ENCODE peak calls at places on chromosomes 3 and 15, in six cellular contexts. P, H, L, G, F and A are unnamed samples.

GRCh38 chr15:74869726-74870407 is 3.3 kb downstream of the SCAMP2 start:
- DNase-seq in G (peak; percentile 73), F (no peak), H (peak; percentile 56), P (peak; percentile 53), L (no peak), A (peak; percentile 80)

GRCh38 chr3:149042766-149043386 is 43.5 kb downstream of the HLTF start:
- DNase-seq in P (no peak), H (no peak), L (no peak), G (peak; percentile 48), F (no peak), A (peak; percentile 41)

GRCh38 chr3:47347217-47347801 is 33.5 kb upstream of the PTPN23 start:
- DNase-seq in G (peak; percentile 82), L (no peak), F (no peak), H (peak; percentile 57), P (no peak), A (peak; percentile 82)

GRCh38 chr3:102122527-102122926 is 273.2 kb downstream of the NFKBIZ start:
- DNase-seq in H (no peak), L (no peak), P (no peak), F (no peak), G (no peak), A (no peak)

GRCh38 chr3:20375302-20375701 is 189.3 kb upstream of the SGO1 start:
- DNase-seq in G (no peak), L (no peak), H (no peak), F (no peak), P (no peak), A (no peak)

GRCh38 chr15:77547801-77548607 is 84.7 kb downstream of the LINGO1 start:
- DNase-seq in H (peak; percentile 27), F (no peak), G (no peak), P (peak; percentile 44), L (no peak), A (no peak)

GRCh38 chr3:39065197-39065596 is 13.4 kb downstream of the WDR48 start:
- DNase-seq in P (peak; percentile 50), H (peak; percentile 65), L (no peak), G (peak; percentile 45), F (peak; percentile 12), A (peak; percentile 61)

GRCh38 chr3:12458901-12459300 is 25.4 kb upstream of the TSEN2 start:
- DNase-seq in F (no peak), G (peak; percentile 56), P (no peak), H (no peak), L (no peak), A (no peak)

GRCh38 chr15:68674975-68675374 is 96.2 kb downstream of the CORO2B start:
- DNase-seq in F (no peak), L (no peak), G (peak; percentile 32), H (no peak), P (peak; percentile 26), A (peak; percentile 44)

GRCh38 chr3:97932387-97932801 is 39.8 kb downstream of the RIOX2 start:
- DNase-seq in F (no peak), G (peak; percentile 70), P (no peak), L (no peak), H (no peak), A (no peak)

GRCh38 chr3:190261015-190261414 is 61.2 kb downstream of the CLDN1 start:
- DNase-seq in L (no peak), F (no peak), H (no peak), G (no peak), P (no peak), A (no peak)

GRCh38 chr3:127369356-127369935 is 81.6 kb upstream of the PRR20G start:
- DNase-seq in F (no peak), H (no peak), G (no peak), P (no peak), L (no peak), A (no peak)

GRCh38 chr15:94893091-94893490 is 661.7 kb downstream of the MCTP2 start:
- DNase-seq in F (no peak), H (no peak), L (no peak), G (no peak), P (no peak), A (no peak)

GRCh38 chr3:71585891-71586809 is 2.6 kb upstream of the FOXP1 start:
- DNase-seq in F (peak; percentile 6), L (no peak), P (no peak), G (peak; percentile 71), H (peak; percentile 69), A (peak; percentile 30)

GRCh38 chr3:13452490-13453335 is 27.4 kb upstream of the HDAC11 start:
- DNase-seq in H (peak; percentile 65), P (peak; percentile 45), L (peak; percentile 30), G (peak; percentile 68), F (peak; percentile 31), A (peak; percentile 53)

GRCh38 chr15:82132742-82133141 is 86.9 kb upstream of the MEX3B start:
- DNase-seq in H (no peak), F (no peak), G (peak; percentile 51), P (no peak), L (no peak), A (no peak)

GRCh38 chr15:99476413-99477222 is 89.2 kb upstream of the MEF2A start:
- DNase-seq in F (no peak), P (no peak), L (no peak), G (peak; percentile 97), H (peak; percentile 80), A (peak; percentile 49)

GRCh38 chr3:150117076-150117475 is 146.4 kb upstream of the PFN2 start:
- DNase-seq in G (no peak), F (no peak), H (no peak), P (no peak), L (no peak), A (no peak)

GRCh38 chr3:127411083-127411727 is 123.4 kb upstream of the PRR20G start:
- DNase-seq in G (no peak), P (no peak), F (no peak), H (no peak), L (no peak), A (no peak)

GRCh38 chr3:112365636-112366035 is 32.7 kb downstream of the CD200 start:
- DNase-seq in H (no peak), L (no peak), P (no peak), G (peak; percentile 31), F (no peak), A (no peak)

GRCh38 chr15:48781481-48782081 is 29.3 kb downstream of the CEP152 start:
- DNase-seq in H (no peak), F (no peak), L (no peak), P (no peak), G (no peak), A (no peak)

GRCh38 chr3:106114848-106115247 is 246.0 kb upstream of the CBLB start:
- DNase-seq in F (no peak), L (no peak), P (no peak), H (no peak), G (peak; percentile 78), A (no peak)

GRCh38 chr3:194231840-194232832 is 96.2 kb downstream of the HES1 start:
- DNase-seq in F (no peak), L (no peak), P (no peak), H (no peak), G (no peak), A (no peak)

GRCh38 chr3:102225407-102226132 is 209.2 kb upstream of the ZPLD1 start:
- DNase-seq in H (peak; percentile 56), F (peak; percentile 56), L (peak; percentile 7), G (peak; percentile 89), P (no peak), A (peak; percentile 29)

GRCh38 chr3:128322030-128323022 is 144.4 kb downstream of the DNAJB8 start:
- DNase-seq in G (peak; percentile 70), P (peak; percentile 77), L (peak; percentile 73), F (no peak), H (no peak), A (peak; percentile 32)

GRCh38 chr15:96130734-96131133 is 199.8 kb upstream of the NR2F2 start:
- DNase-seq in H (no peak), F (no peak), P (no peak), G (no peak), L (no peak), A (no peak)

GRCh38 chr3:121545049-121545563 is 682 bp downstream of the POLQ start:
- DNase-seq in H (no peak), F (no peak), L (no peak), G (peak; percentile 12), P (peak; percentile 4), A (no peak)

GRCh38 chr15:86526938-86527735 is 447.5 kb downstream of the AGBL1 start:
- DNase-seq in H (no peak), P (no peak), G (no peak), L (no peak), F (no peak), A (no peak)

GRCh38 chr3:142850395-142851023 is 38.4 kb downstream of the PCOLCE2 start:
- DNase-seq in F (peak; percentile 51), G (peak; percentile 93), H (no peak), P (no peak), L (no peak), A (no peak)

GRCh38 chr3:134463676-134464611 is 21.8 kb downstream of the ANAPC13 start:
- DNase-seq in P (peak; percentile 28), L (peak; percentile 34), H (no peak), F (no peak), G (peak; percentile 98), A (no peak)

GRCh38 chr3:52851348-52851747 is 16.5 kb upstream of the MUSTN1 start:
- DNase-seq in L (no peak), P (peak; percentile 59), G (peak; percentile 56), H (peak; percentile 42), F (peak; percentile 38), A (peak; percentile 68)

GRCh38 chr15:64841258-64842098 is at the start of gene PLEKHO2:
- DNase-seq in L (peak; percentile 93), P (peak; percentile 90), G (peak; percentile 97), H (peak; percentile 91), F (peak; percentile 73), A (peak; percentile 98)
- TF ChIP-seq CTCF in L (no peak), P (no peak), G (peak; percentile 12), H (peak; percentile 53), F (no peak), A (peak; percentile 38)

GRCh38 chr15:89492111-89492641 is 4.2 kb downstream of the RHCG start:
- DNase-seq in L (no peak), F (no peak), G (no peak), H (no peak), P (peak; percentile 76), A (no peak)
- TF ChIP-seq CTCF in L (peak; percentile 9), F (peak; percentile 66), G (peak; percentile 56), H (no peak), P (peak; percentile 64), A (peak; percentile 37)

GRCh38 chr3:6779140-6779539 is 81.8 kb upstream of the GRM7 start:
- DNase-seq in L (no peak), P (no peak), G (no peak), H (no peak), F (peak; percentile 3), A (no peak)
- TF ChIP-seq CTCF in L (no peak), P (no peak), G (no peak), H (no peak), F (peak; percentile 39), A (no peak)

GRCh38 chr3:5301671-5302297 is 114.3 kb downstream of the EDEM1 start:
- DNase-seq in G (no peak), F (no peak), P (no peak), L (no peak), H (no peak), A (no peak)

GRCh38 chr3:5305681-5305983 is 118.1 kb downstream of the EDEM1 start:
- DNase-seq in F (no peak), P (no peak), H (no peak), L (no peak), G (no peak), A (no peak)

GRCh38 chr3:5304188-5304587 is 116.7 kb downstream of the EDEM1 start:
- DNase-seq in P (no peak), L (no peak), G (no peak), F (no peak), H (no peak), A (no peak)

GRCh38 chr3:5302661-5303060 is 115.2 kb downstream of the EDEM1 start:
- DNase-seq in L (no peak), H (no peak), G (no peak), F (no peak), P (no peak), A (no peak)

GRCh38 chr3:5304789-5305680 is 117.5 kb downstream of the EDEM1 start:
- DNase-seq in L (peak; percentile 28), P (peak; percentile 38), F (peak; percentile 31), H (peak; percentile 60), G (peak; percentile 41), A (peak; percentile 37)
- TF ChIP-seq CTCF in L (peak; percentile 64), P (peak; percentile 54), F (peak; percentile 73), H (peak; percentile 73), G (peak; percentile 61), A (peak; percentile 58)